ENCODE peak calls at places on chromosomes 3 and 15, in six cellular contexts. G is HCT116; F is mucosa of descending colon; R is A673; S is CD8-positive, alpha-beta T cell; D is stomach. E is an unnamed sample. For H3K4me1, the result is how much of the 10 kb centered on the place peaks cover.

GRCh38 chr3:43253294-43253693 is 33.0 kb upstream of the SNRK start:
- DNase-seq in D (no peak), G (no peak), F (no peak), S (no peak), R (no peak), E (no peak)

GRCh38 chr3:119293761-119294401 is at the start of gene ARHGAP31:
- DNase-seq in R (peak), G (no peak), F (peak), D (peak), S (peak), E (peak)

GRCh38 chr15:65406402-65407000 is 16.2 kb downstream of the IGDCC4 start:
- DNase-seq in D (no peak), R (no peak), G (no peak), F (no peak), S (no peak), E (no peak)

GRCh38 chr15:100175406-100176114 is 166.2 kb downstream of the ADAMTS17 start:
- DNase-seq in G (no peak), R (no peak), F (no peak), D (no peak), S (no peak), E (no peak)

GRCh38 chr3:53493997-53494791 is at the start of gene CACNA1D:
- DNase-seq in G (peak), S (no peak), D (peak), R (peak), F (peak), E (peak)

GRCh38 chr3:78845605-78846004 is 922.2 kb downstream of the ROBO1 start:
- DNase-seq in F (no peak), G (no peak), D (no peak), R (no peak), S (no peak), E (no peak)

GRCh38 chr15:93932164-93932776 is 299.1 kb upstream of the MCTP2 start:
- DNase-seq in S (no peak), R (no peak), F (no peak), D (no peak), G (no peak), E (no peak)

GRCh38 chr3:123728014-123728413 is 143.2 kb upstream of the HACD2 start:
- DNase-seq in S (no peak), F (no peak), D (no peak), G (no peak), R (no peak), E (no peak)

GRCh38 chr3:42552830-42553229 is 28.9 kb downstream of the SEC22C start:
- DNase-seq in D (no peak), F (no peak), R (no peak), G (no peak), S (no peak), E (no peak)

GRCh38 chr15:36791849-36792618 is 212.6 kb downstream of the CDIN1 start:
- DNase-seq in S (no peak), R (no peak), G (no peak), D (no peak), F (no peak), E (no peak)

GRCh38 chr15:32641517-32642059 is at the start of gene SCG5:
- DNase-seq in F (peak), D (no peak), R (no peak), S (no peak), G (no peak), E (no peak)

GRCh38 chr3:45280971-45281370 is 54.9 kb upstream of the TMEM158 start:
- DNase-seq in R (no peak), F (no peak), G (no peak), D (no peak), S (no peak), E (no peak)

GRCh38 chr3:13103416-13104058 is 30.3 kb upstream of the IQSEC1 start:
- DNase-seq in F (no peak), D (no peak), G (no peak), S (no peak), R (no peak), E (peak)

GRCh38 chr3:73547427-73548036 is 77.2 kb downstream of the PDZRN3 start:
- DNase-seq in G (no peak), S (no peak), D (no peak), F (peak), R (peak), E (no peak)

GRCh38 chr3:108894981-108895380 is 58.7 kb downstream of the GUCA1C start:
- DNase-seq in D (no peak), G (no peak), R (peak), S (no peak), F (no peak), E (no peak)

GRCh38 chr3:14148041-14148985 is 23.5 kb downstream of the TMEM43 start:
- DNase-seq in S (no peak), D (no peak), F (no peak), R (peak), G (no peak), E (no peak)

GRCh38 chr15:80739919-80740318 is 39.3 kb upstream of the CEMIP start:
- DNase-seq in R (no peak), S (no peak), D (peak), F (no peak), G (no peak), E (no peak)

GRCh38 chr3:128378631-128379347 is 87.9 kb downstream of the DNAJB8 start:
- DNase-seq in R (no peak), F (no peak), G (no peak), S (no peak), D (no peak), E (no peak)

GRCh38 chr3:107740992-107741896 is 218.5 kb downstream of the BBX start:
- DNase-seq in R (peak), F (no peak), D (no peak), G (no peak), S (no peak), E (no peak)

GRCh38 chr3:65583203-65583602 is 455.5 kb downstream of the MAGI1 start:
- DNase-seq in R (no peak), G (no peak), D (no peak), F (no peak), S (no peak), E (no peak)

GRCh38 chr15:34055868-34056595 is 17.0 kb upstream of the AVEN start:
- DNase-seq in D (no peak), G (no peak), S (no peak), R (peak), F (no peak), E (no peak)

GRCh38 chr3:185744997-185745843 is 79.6 kb downstream of the IGF2BP2 start:
- DNase-seq in S (no peak), F (peak), D (no peak), G (no peak), R (peak), E (no peak)

GRCh38 chr3:4979401-4980228 is at the start of gene BHLHE40:
- DNase-seq in G (no peak), R (peak), D (no peak), S (no peak), F (peak), E (peak)
- H3K4me1 ChIP-seq in G (half or more), R (under half), D (half or more), S (half or more), F (under half), E (half or more)

DNA sequence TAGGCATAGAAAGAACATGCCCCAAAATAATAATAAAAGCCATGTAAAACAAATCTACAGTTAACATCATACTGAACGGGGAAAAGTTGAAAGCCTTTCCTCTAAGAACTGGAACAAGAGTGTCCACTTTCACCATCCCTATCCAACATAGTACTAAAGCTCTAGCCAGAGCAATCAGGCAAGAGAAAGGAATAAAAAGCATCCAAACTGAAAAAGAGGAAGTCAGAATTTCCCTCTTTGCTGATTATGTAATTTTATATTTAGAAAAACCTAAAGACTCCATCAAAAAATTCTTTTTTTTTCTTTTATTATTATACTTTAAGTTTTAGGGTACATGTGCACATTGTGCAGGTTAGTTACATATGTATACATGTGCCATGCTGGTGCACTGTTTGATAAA is 661.6 kb upstream of the CBLB start:
- DNase-seq in R (no peak), F (no peak), S (no peak), D (no peak), G (no peak), E (no peak)
- H3K4me1 ChIP-seq in R (under half), F (under half), S (under half), D (under half), G (under half), E (under half)

GRCh38 chr15:90394702-90395442 is 6.8 kb downstream of the IQGAP1 start:
- DNase-seq in R (no peak), G (no peak), D (no peak), S (no peak), F (peak), E (no peak)
- H3K4me1 ChIP-seq in R (under half), G (under half), D (half or more), S (half or more), F (half or more), E (half or more)

GRCh38 chr3:152357587-152357986 is 88.9 kb downstream of the MBNL1 start:
- DNase-seq in R (no peak), D (no peak), S (no peak), F (no peak), G (no peak), E (no peak)
- H3K4me1 ChIP-seq in R (under half), D (half or more), S (half or more), F (under half), G (under half), E (under half)

DNA sequence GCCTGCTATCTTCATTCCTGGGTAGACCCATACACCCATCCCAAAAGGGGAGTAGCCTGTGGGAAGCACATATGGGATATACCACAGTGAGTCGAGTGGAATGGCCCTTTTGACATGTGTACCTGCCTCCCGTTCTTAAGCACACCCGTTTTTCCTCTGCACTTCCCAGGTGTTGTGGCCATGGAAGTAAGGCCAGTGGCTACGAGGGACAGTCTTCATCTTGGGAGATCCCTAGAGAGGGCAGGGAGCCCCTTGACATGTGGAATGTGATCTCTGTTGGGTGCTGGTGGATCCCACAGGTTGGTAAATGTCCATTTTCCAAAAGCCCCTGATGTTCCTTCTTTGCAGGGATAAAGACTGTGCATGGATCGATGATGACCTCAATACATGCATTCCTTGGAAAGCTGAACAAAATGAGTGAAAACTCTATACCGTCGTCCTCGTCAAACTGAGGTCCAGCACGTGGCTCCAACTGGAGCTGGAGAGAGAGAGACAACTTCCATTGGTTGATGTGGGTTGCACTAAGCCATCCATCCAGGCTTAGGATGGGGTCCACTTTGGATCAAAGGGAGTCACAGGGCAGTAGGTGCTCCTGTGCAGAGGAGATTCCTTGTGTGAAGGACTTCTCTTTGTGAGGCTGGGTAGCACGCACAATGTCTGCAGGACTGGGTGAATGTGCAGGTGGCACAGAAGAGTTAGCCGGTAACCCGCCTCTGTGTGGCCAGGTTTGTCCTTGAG is 136.8 kb downstream of the SNRPN start:
- DNase-seq in R (no peak), S (no peak), F (no peak), G (no peak), D (no peak), E (no peak)
- H3K4me1 ChIP-seq in R (under half), S (under half), F (under half), G (under half), D (under half), E (under half)

GRCh38 chr3:56990295-56991015 is 70.0 kb upstream of the SPATA12 start:
- DNase-seq in S (no peak), F (peak), R (no peak), D (no peak), G (no peak), E (no peak)

GRCh38 chr3:56988458-56988857 is 72.0 kb upstream of the SPATA12 start:
- DNase-seq in D (no peak), G (no peak), F (no peak), R (no peak), S (no peak), E (no peak)

GRCh38 chr3:56987238-56987932 is 73.1 kb upstream of the SPATA12 start:
- DNase-seq in S (no peak), R (no peak), G (no peak), F (no peak), D (no peak), E (no peak)

GRCh38 chr3:56989434-56990294 is 70.8 kb upstream of the SPATA12 start:
- DNase-seq in R (no peak), S (no peak), F (no peak), G (no peak), D (peak), E (no peak)

DNA sequence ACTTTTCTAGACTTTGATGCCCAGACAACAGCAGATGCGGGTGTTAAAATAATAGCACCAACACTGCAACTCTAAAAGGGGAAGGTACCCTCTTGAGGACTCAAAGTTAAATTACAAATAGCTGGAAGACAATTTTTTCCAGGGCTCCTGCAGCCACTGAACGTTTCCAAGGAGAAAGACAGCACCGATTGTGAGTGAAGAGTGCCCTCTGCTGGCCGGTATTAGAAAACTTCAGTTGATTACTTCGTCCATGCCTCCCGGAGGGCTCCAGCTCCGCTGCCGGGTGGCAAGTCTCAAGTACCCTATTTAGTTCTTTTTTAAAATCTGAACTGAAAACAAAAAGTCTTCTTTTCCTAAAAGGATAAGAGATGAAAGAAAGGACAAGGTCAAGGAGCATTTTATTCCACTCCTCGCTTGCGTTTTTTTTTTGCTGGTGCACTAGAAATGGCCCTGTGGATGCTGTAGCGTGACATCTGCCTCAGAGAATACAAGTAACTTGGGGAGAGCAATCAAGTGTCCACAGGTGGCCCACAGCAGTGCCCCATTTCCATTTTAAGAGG is 71.5 kb upstream of the SPATA12 start:
- DNase-seq in F (peak), S (peak), R (peak), D (peak), G (peak), E (peak)
- H3K4me1 ChIP-seq in F (under half), S (under half), R (under half), D (half or more), G (under half), E (under half)

GRCh38 chr3:129597792-129598381 is 8.6 kb downstream of the PLXND1 start:
- DNase-seq in R (no peak), D (no peak), S (no peak), G (no peak), F (no peak), E (no peak)
- H3K4me1 ChIP-seq in R (under half), D (half or more), S (under half), G (under half), F (under half), E (half or more)

DNA sequence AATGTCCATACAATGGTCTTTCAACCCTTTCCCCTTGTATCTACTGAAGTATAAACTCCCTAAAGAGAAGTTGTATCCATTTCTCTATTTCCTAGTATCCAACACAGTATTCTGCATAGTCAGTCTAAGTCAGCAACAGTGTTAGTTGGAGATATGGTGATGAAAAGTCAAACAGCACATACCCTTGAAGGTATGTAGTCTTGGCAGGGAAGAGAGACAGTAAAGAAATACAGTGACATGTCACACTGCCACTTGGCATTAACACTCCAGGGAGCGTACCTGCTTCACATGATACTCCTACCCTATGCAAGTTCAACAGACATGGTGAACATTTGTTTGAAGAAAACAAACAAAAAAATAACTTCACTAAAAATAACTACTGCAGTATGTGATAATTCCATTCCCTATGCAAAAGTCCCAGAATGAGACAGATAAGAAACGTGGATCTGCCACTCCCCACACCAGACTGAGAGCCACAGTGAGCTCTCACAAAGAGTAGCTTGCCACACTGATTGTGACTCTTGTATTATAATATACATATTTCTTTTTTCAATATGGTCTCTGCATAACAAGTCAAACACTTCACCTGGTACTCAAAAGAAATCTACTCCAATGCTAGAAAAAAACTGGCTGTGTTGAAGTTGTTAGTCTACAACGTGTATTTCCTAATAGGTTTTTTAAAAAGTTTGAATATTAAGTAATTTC is 5.9 kb downstream of the PDCD10 start:
- DNase-seq in S (no peak), G (no peak), D (no peak), R (no peak), F (no peak), E (no peak)
- H3K4me1 ChIP-seq in S (under half), G (under half), D (half or more), R (under half), F (under half), E (under half)

E was measured in lower lobe of right lung.